ENCODE peak calls at places on chromosomes 2 and 18, in four cellular contexts. M, Y, S and K are unnamed samples.

GRCh38 chr18:1663879-1664705 is 759.4 kb downstream of the ADCYAP1 start:
- DNase-seq in S (peak), Y (peak), M (peak), K (peak)

GRCh38 chr2:239729151-239729550 is 296.0 kb downstream of the NDUFA10 start:
- DNase-seq in S (no peak), Y (no peak), M (no peak), K (peak)

GRCh38 chr2:54897420-54898310 is 152.6 kb downstream of the RTN4 start:
- DNase-seq in Y (no peak), S (no peak), M (no peak), K (no peak)

GRCh38 chr2:61771904-61772845 is 81.7 kb downstream of the FAM161A start:
- DNase-seq in S (no peak), Y (no peak), M (no peak), K (no peak)

GRCh38 chr2:219449609-219450008 is 15.0 kb downstream of the SPEG start:
- DNase-seq in S (no peak), Y (no peak), M (no peak), K (no peak)

GRCh38 chr2:9032555-9032954 is 29.1 kb upstream of the MBOAT2 start:
- DNase-seq in Y (no peak), S (no peak), M (no peak), K (no peak)

GRCh38 chr2:39023649-39024048 is 97.2 kb downstream of the SOS1 start:
- DNase-seq in S (no peak), M (no peak), Y (no peak), K (no peak)

GRCh38 chr2:102592601-102593000 is 26.8 kb upstream of the SLC9A2 start:
- DNase-seq in M (peak), Y (no peak), S (peak), K (no peak)

GRCh38 chr2:226130192-226130591 is 669.4 kb downstream of the IRS1 start:
- DNase-seq in S (no peak), Y (no peak), M (peak), K (no peak)

GRCh38 chr18:41121116-41121826 is 833.8 kb upstream of the PIK3C3 start:
- DNase-seq in M (peak), S (peak), Y (no peak), K (no peak)

GRCh38 chr18:76886112-76886511 is 63.8 kb downstream of the ZNF236 start:
- DNase-seq in M (no peak), S (no peak), Y (no peak), K (no peak)

GRCh38 chr18:10070581-10071000 is 156.8 kb downstream of the VAPA start:
- DNase-seq in Y (no peak), M (peak), S (no peak), K (no peak)

GRCh38 chr2:162926501-162926900 is 87.9 kb upstream of the KCNH7 start:
- DNase-seq in M (no peak), Y (no peak), S (peak), K (no peak)

GRCh38 chr2:234136461-234136860 is 86.0 kb downstream of the SPP2 start:
- DNase-seq in Y (no peak), S (no peak), M (no peak), K (no peak)

GRCh38 chr2:216535454-216535995 is 36.9 kb downstream of the RPL37A start:
- DNase-seq in S (peak), M (peak), Y (no peak), K (no peak)

GRCh38 chr18:52426041-52426440 is 86.0 kb downstream of the DCC start:
- DNase-seq in M (no peak), Y (no peak), S (no peak), K (no peak)

GRCh38 chr2:230589497-230590015 is 123.1 kb upstream of the CAB39 start:
- DNase-seq in Y (no peak), M (no peak), S (no peak), K (no peak)

GRCh38 chr18:62944454-62944853 is 229.1 kb downstream of the PHLPP1 start:
- DNase-seq in M (peak), S (no peak), Y (no peak), K (no peak)

GRCh38 chr18:43587538-43588153 is 310.4 kb upstream of the SYT4 start:
- DNase-seq in M (peak), Y (no peak), S (peak), K (no peak)

GRCh38 chr2:213004197-213004821 is 147.1 kb downstream of the IKZF2 start:
- DNase-seq in M (peak), Y (no peak), S (no peak), K (no peak)

GRCh38 chr18:9885170-9886004 is at the start of gene TXNDC2:
- DNase-seq in M (peak), Y (no peak), S (no peak), K (no peak)

GRCh38 chr18:31723998-31724711 is 36.5 kb downstream of the SLC25A52 start:
- DNase-seq in S (no peak), Y (no peak), M (peak), K (peak)

GRCh38 chr2:20485612-20485926 is 38.7 kb downstream of the RHOB start:
- DNase-seq in M (no peak), S (no peak), Y (no peak), K (no peak)

GRCh38 chr2:64950226-64951160 is 38.7 kb upstream of the SLC1A4 start:
- DNase-seq in M (no peak), Y (no peak), S (peak), K (no peak)

GRCh38 chr2:146634256-146635068 is 1210.4 kb upstream of the ACVR2A start:
- DNase-seq in M (peak), S (peak), Y (no peak), K (no peak)

GRCh38 chr2:140344842-140345241 is 1564.7 kb upstream of the NXPH2 start:
- DNase-seq in S (no peak), Y (no peak), M (peak), K (no peak)